ENCODE peak calls at places on chromosome 2, in six cellular contexts. K, O, X, D, B and G are unnamed samples.

GRCh38 chr2:173874899-173875247 is 90.3 kb downstream of the SP3 start:
- DNase-seq in D (no peak), K (no peak), X (no peak), B (no peak), O (no peak), G (no peak)

GRCh38 chr2:239157269-239157668 is 243.6 kb downstream of the HDAC4 start:
- DNase-seq in K (no peak), D (no peak), X (no peak), B (no peak), O (no peak), G (no peak)

GRCh38 chr2:21453728-21454127 is 330.0 kb downstream of the TDRD15 start:
- DNase-seq in B (no peak), D (no peak), X (peak), O (no peak), K (peak), G (no peak)

GRCh38 chr2:196252408-196253114 is 81.2 kb upstream of the STK17B start:
- DNase-seq in O (no peak), B (no peak), X (peak), D (no peak), K (peak), G (no peak)

GRCh38 chr2:101657787-101658186 is 39.7 kb upstream of the MAP4K4 start:
- DNase-seq in B (no peak), K (no peak), D (no peak), O (no peak), X (no peak), G (no peak)

GRCh38 chr2:30636311-30636710 is 170.9 kb downstream of the CAPN13 start:
- DNase-seq in O (no peak), D (no peak), K (no peak), X (no peak), B (no peak), G (no peak)

GRCh38 chr2:55916473-55917049 is 7.0 kb downstream of the EFEMP1 start:
- DNase-seq in D (no peak), O (no peak), B (no peak), K (peak), X (peak), G (peak)

GRCh38 chr2:102304711-102305591 is 6.4 kb upstream of the IL1RL1 start:
- DNase-seq in D (no peak), O (no peak), X (no peak), K (no peak), B (no peak), G (peak)

GRCh38 chr2:85558160-85558559 is 3.1 kb downstream of the GGCX start:
- DNase-seq in D (no peak), X (no peak), O (no peak), K (no peak), B (no peak), G (no peak)

GRCh38 chr2:98468621-98469236 is 24.1 kb downstream of the INPP4A start:
- DNase-seq in B (no peak), O (no peak), D (no peak), X (no peak), K (peak), G (no peak)

GRCh38 chr2:54830546-54830945 is 107.1 kb downstream of the EML6 start:
- DNase-seq in D (no peak), O (no peak), B (no peak), X (no peak), K (no peak), G (peak)

GRCh38 chr2:174603280-174603679 is 5.7 kb upstream of the WIPF1 start:
- DNase-seq in B (no peak), D (no peak), X (peak), O (peak), K (peak), G (peak)

GRCh38 chr2:177329035-177329434 is 63.5 kb upstream of the AGPS start:
- DNase-seq in X (no peak), D (no peak), O (no peak), K (no peak), B (no peak), G (no peak)

GRCh38 chr2:79453918-79454317 is 58.9 kb upstream of the CTNNA2 start:
- DNase-seq in B (peak), O (no peak), D (no peak), K (no peak), X (no peak), G (no peak)

GRCh38 chr2:74267068-74267467 is 68.7 kb downstream of the MTHFD2 start:
- DNase-seq in K (no peak), O (no peak), B (peak), D (no peak), X (peak), G (no peak)

GRCh38 chr2:235270951-235271350 is 222.9 kb upstream of the AGAP1 start:
- DNase-seq in O (no peak), K (peak), X (peak), D (no peak), B (no peak), G (no peak)

GRCh38 chr2:224195954-224196571 is 157.0 kb upstream of the SERPINE2 start:
- DNase-seq in D (no peak), X (no peak), K (no peak), B (no peak), O (peak), G (no peak)

GRCh38 chr2:126220336-126220735 is 435.6 kb upstream of the GYPC start:
- DNase-seq in D (no peak), B (no peak), X (peak), O (no peak), K (no peak), G (no peak)

GRCh38 chr2:46481541-46482193 is 2.3 kb downstream of the TMEM247 start:
- DNase-seq in O (no peak), X (peak), D (no peak), B (peak), K (peak), G (peak)

GRCh38 chr2:8544786-8545631 is 136.8 kb upstream of the ID2 start:
- DNase-seq in X (peak), O (peak), B (peak), K (peak), D (no peak), G (no peak)

GRCh38 chr2:104889261-104890091 is 35.6 kb downstream of the POU3F3 start:
- DNase-seq in X (no peak), D (no peak), O (no peak), K (no peak), B (no peak), G (no peak)

GRCh38 chr2:179771791-179772190 is 89.6 kb downstream of the ZNF385B start:
- DNase-seq in O (no peak), D (no peak), B (no peak), X (no peak), K (no peak), G (no peak)

GRCh38 chr2:205865794-205866490 is 183.6 kb downstream of the NRP2 start:
- DNase-seq in X (no peak), B (no peak), O (no peak), K (no peak), D (no peak), G (peak)

GRCh38 chr2:16223481-16224177 is 283.3 kb downstream of the MYCN start:
- DNase-seq in K (no peak), X (no peak), B (no peak), D (no peak), O (no peak), G (no peak)

GRCh38 chr2:48715042-48715899 is 40.3 kb downstream of the LHCGR start:
- DNase-seq in O (no peak), D (no peak), K (peak), X (peak), B (peak), G (peak)

GRCh38 chr2:159098374-159098773 is 129.9 kb downstream of the TANC1 start:
- DNase-seq in D (peak), K (no peak), X (peak), B (no peak), O (no peak), G (peak)

GRCh38 chr2:124318913-124319312 is 293.8 kb downstream of the CNTNAP5 start:
- DNase-seq in K (no peak), O (no peak), B (no peak), D (no peak), X (no peak), G (no peak)

GRCh38 chr2:51505533-51505932 is 473.6 kb upstream of the NRXN1 start:
- DNase-seq in K (no peak), D (peak), X (no peak), B (no peak), O (no peak), G (no peak)

GRCh38 chr2:231613655-231614558 is 21.2 kb downstream of the TEX44 start:
- DNase-seq in O (peak), K (peak), B (peak), X (peak), D (peak), G (peak)

GRCh38 chr2:231614559-231615057 is 21.9 kb downstream of the TEX44 start:
- DNase-seq in D (peak), O (peak), X (no peak), K (no peak), B (no peak), G (no peak)

GRCh38 chr2:231612199-231613053 is 19.8 kb downstream of the TEX44 start:
- DNase-seq in O (peak), X (peak), B (peak), K (peak), D (peak), G (peak)

GRCh38 chr2:231613054-231613654 is 20.5 kb downstream of the TEX44 start:
- DNase-seq in B (no peak), O (peak), K (no peak), X (no peak), D (no peak), G (no peak)

GRCh38 chr2:231611273-231612198 is 18.9 kb downstream of the TEX44 start:
- DNase-seq in K (peak), D (peak), O (peak), B (peak), X (peak), G (peak)
- TF ChIP-seq CTCF in K (peak), D (peak), O (no peak), B (peak), X (peak), G (no peak)

GRCh38 chr2:181900007-181900651 is 8.6 kb downstream of the ITPRID2 start:
- DNase-seq in B (no peak), X (no peak), O (no peak), D (no peak), K (no peak), G (no peak)
- H3K27ac ChIP-seq in B (peak), X (no peak), O (no peak), D (no peak), K (no peak), G (no peak)

DNA sequence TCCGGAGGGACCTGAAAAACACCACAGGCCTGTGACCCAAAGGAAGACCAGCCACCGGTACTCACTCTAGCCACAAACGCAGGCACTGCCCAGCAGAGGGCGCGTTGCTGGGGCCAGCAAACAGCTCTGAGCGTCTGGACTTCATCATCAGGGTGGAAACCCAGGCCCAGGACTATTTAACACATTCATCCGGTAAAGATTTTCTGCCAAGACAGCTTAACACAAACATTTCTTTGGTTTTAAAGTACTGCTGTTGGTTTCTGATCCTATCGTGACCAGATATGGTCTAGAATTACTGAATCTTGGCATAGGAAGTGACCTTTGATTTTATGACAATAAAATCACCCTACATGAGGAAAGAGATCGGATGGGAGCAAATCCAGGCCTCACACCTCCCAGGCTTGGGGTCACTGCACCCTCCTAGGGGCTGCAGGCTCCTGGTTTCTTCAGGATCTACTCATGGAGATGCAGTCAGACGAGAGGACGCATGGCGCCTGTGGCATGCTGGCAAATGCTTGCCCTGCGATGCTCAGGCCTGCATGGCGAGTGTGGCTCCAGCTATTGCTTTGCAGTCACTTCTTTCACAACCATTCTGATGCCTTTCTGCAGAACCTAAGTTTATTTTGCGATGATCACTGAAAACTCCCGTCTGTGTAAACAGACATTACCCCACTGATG is 130.4 kb downstream of the COL4A4 start:
- DNase-seq in K (peak), O (no peak), D (peak), B (peak), X (peak), G (no peak)
- TF ChIP-seq CTCF in K (peak), O (no peak), D (peak), B (peak), X (peak), G (peak)

GRCh38 chr2:43345872-43346271 is 119.5 kb upstream of the ZFP36L2 start:
- DNase-seq in O (no peak), B (no peak), D (no peak), X (no peak), K (no peak), G (no peak)
- H3K27ac ChIP-seq in O (peak), B (peak), D (no peak), X (no peak), K (no peak), G (no peak)

DNA sequence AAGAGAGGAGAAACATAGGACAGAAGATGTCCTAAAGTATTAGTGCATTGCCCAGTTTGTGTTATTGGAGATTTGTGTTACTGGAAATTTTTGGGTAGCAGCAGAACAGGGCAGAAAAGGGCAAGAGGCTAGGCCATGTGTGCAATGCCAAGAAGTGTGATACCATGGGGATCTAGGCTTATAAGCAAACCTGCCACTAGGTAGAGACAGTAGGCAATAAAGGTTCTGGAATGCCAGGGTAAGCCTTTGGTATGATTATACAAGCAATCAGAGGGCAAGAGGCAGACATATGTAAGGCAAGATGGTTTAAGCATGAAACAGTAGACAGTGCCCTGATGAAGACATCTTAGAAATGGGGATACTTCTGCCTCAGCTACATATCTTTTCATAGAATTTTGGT is 12.3 kb upstream of the CERS6 start:
- DNase-seq in K (no peak), B (no peak), D (no peak), X (no peak), O (no peak), G (no peak)
- TF ChIP-seq CTCF in K (no peak), B (no peak), D (peak), X (no peak), O (no peak), G (no peak)

DNA sequence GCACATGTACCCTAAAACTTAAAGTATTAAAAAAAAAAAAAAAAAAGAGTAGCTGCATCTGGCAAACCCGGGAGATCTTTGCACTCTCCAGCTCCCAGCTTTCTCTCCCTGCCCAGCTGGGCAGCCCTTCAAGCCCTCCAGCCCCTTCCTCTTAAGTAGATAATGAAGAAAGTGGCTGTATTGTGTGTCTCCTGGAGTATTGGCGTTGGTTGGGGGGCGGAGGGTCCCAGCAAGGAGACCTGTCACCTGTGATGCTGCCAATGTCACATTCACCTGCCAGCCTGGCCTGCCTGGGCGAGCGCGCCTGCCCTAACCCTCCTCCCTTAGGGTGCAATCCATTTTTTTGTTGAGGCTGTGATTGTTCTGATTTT is 2.0 kb downstream of the C2orf72 start:
- DNase-seq in D (no peak), O (no peak), K (no peak), X (no peak), B (no peak), G (no peak)
- H3K27ac ChIP-seq in D (no peak), O (no peak), K (no peak), X (no peak), B (no peak), G (no peak)

GRCh38 chr2:25982273-25982967 is at the start of gene KIF3C:
- DNase-seq in D (peak), B (peak), O (peak), X (peak), K (peak), G (peak)
- TF ChIP-seq CTCF in D (no peak), B (no peak), O (no peak), X (no peak), K (no peak), G (no peak)

DNA sequence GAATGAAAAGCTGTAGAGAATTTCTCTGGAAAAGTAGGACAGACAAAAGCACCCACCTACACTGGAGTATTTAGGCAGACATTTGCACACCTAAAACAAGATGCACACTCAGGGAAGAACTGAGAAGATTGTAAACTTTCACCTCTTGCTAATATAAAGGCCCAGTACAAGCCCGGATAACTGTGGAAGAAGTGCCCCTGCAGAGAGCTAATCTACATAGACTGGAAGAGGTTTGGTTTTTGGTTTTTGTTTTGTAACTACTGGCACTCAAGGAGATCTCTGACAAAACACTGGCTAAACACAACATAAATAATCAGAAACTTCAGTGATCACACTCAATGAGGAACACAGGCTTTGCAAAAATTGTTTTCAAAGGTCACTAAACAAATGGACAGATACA is 782.2 kb upstream of the SLC8A1 start:
- DNase-seq in X (no peak), D (no peak), K (no peak), O (no peak), B (no peak), G (no peak)
- H3K27ac ChIP-seq in X (no peak), D (no peak), K (no peak), O (no peak), B (no peak), G (no peak)

DNA sequence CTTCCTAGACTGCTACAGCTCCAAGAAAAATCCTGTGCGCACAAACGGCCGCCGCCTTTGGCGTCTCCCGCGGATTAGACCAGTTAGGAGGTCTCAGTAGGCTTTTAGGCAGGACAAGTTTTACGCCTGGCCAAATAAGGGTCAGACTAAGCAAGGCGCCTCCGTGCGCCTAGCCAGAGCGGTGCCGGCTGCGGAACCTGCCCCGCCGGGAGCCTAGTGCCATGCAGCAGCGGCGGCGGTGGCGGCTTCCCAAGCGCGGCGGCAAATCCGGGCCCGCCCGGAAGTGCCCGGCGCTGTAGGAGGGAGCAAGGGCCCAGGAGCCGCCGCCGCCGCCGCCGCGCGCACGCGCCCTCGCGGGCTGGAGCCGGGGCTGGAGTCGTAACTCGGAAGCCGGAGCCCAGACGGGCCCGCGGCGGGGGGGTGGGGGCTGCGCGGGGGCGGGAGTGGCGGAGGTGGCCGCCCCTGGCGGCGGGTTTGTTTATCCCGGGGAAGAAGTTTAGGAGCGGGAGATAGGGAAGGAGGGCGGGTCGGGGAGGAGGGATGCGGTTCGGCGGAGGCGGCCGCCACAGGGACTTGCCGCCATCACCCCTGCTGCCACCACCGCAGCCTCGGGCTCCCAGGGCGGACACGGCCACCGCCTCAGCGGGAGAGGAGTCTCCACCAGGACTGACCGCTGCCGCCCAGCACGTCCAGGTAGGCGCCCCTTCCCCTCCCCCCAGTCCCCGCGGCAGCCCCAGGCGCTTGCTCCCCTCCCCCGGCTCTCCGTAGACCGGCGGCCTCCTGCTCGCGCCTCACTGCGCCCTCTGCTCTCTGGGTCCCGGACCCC is at the start of gene SPOPL:
- DNase-seq in O (peak), D (peak), B (peak), K (peak), X (peak), G (peak)
- TF ChIP-seq CTCF in O (no peak), D (no peak), B (peak), K (no peak), X (no peak), G (no peak)

GRCh38 chr2:240584486-240585031 is 2.0 kb upstream of the CAPN10 start:
- DNase-seq in K (no peak), B (no peak), O (no peak), D (no peak), X (peak), G (no peak)

GRCh38 chr2:240585681-240586197 is 795 bp upstream of the CAPN10 start:
- DNase-seq in O (no peak), D (no peak), X (no peak), B (no peak), K (no peak), G (no peak)

GRCh38 chr2:240583774-240584173 is 2.8 kb upstream of the CAPN10 start:
- DNase-seq in X (no peak), B (no peak), D (no peak), K (no peak), O (no peak), G (no peak)

GRCh38 chr2:240586198-240586918 is at the start of gene CAPN10:
- DNase-seq in O (peak), D (peak), X (peak), B (peak), K (peak), G (peak)

GRCh38 chr2:240585101-240585500 is 1.4 kb upstream of the CAPN10 start:
- DNase-seq in X (no peak), B (no peak), K (no peak), D (no peak), O (no peak), G (no peak)
- H3K27ac ChIP-seq in X (peak), B (peak), K (no peak), D (no peak), O (no peak), G (peak)